ENCODE peak calls at places on chromosomes 6 and 20, in four cellular contexts. M is heart left ventricle, Q is AG04449, N is cardiac muscle cell. D is an unnamed sample.

GRCh38 chr6:144036064-144036873 is 28.2 kb upstream of the PLAGL1 start:
- DNase-seq in M (no peak), Q (no peak), N (peak; percentile 31), D (no peak)

GRCh38 chr6:38273325-38273724 is 366.4 kb downstream of the BTBD9 start:
- DNase-seq in M (no peak), Q (no peak), N (peak; percentile 76), D (peak; percentile 71)

GRCh38 chr6:137698636-137699035 is 168.4 kb upstream of the TNFAIP3 start:
- DNase-seq in M (no peak), Q (no peak), N (peak; percentile 26), D (no peak)

GRCh38 chr6:39387785-39388184 is 65.3 kb upstream of the KCNK16 start:
- DNase-seq in M (no peak), Q (no peak), N (no peak), D (no peak)

GRCh38 chr6:84575264-84575663 is 189.1 kb downstream of the TBX18 start:
- DNase-seq in M (no peak), Q (no peak), N (peak; percentile 41), D (peak; percentile 31)

GRCh38 chr6:32832535-32832934 is 6.0 kb downstream of the TAP2 start:
- DNase-seq in M (no peak), Q (no peak), N (no peak), D (no peak)

GRCh38 chr6:150298029-150298380 is 70.8 kb upstream of the IYD start:
- DNase-seq in M (no peak), Q (no peak), N (no peak), D (no peak)

GRCh38 chr6:125986295-125986955 is at the start of gene TRMT11:
- DNase-seq in M (peak; percentile 88), Q (no peak), N (peak; percentile 88), D (peak; percentile 57)

GRCh38 chr20:36548704-36549627 is 7.6 kb downstream of the MYL9 start:
- DNase-seq in M (no peak), Q (no peak), N (no peak), D (no peak)

GRCh38 chr6:44494011-44494501 is 106.5 kb downstream of the CDC5L start:
- DNase-seq in M (no peak), Q (no peak), N (peak; percentile 63), D (no peak)

GRCh38 chr6:9116026-9116425 is 680.7 kb upstream of the SLC35B3 start:
- DNase-seq in M (no peak), Q (peak; percentile 12), N (peak; percentile 23), D (peak; percentile 22)

GRCh38 chr6:157461000-157461915 is 80.3 kb downstream of the ZDHHC14 start:
- DNase-seq in M (no peak), Q (peak; percentile 52), N (peak; percentile 7), D (peak; percentile 37)

GRCh38 chr20:13443690-13444089 is 195.0 kb downstream of the TASP1 start:
- DNase-seq in M (no peak), Q (no peak), N (no peak), D (no peak)

GRCh38 chr6:81700414-81700813 is 52.1 kb downstream of the TENT5A start:
- DNase-seq in M (no peak), Q (no peak), N (no peak), D (no peak)

GRCh38 chr6:133467231-133467981 is 226.2 kb downstream of the EYA4 start:
- DNase-seq in M (no peak), Q (no peak), N (peak; percentile 13), D (no peak)

GRCh38 chr6:92024071-92024470 is 1395.3 kb downstream of the EPHA7 start:
- DNase-seq in M (no peak), Q (no peak), N (no peak), D (no peak)

GRCh38 chr6:20178327-20178726 is 33.9 kb downstream of the MBOAT1 start:
- DNase-seq in M (no peak), Q (no peak), N (no peak), D (no peak)

GRCh38 chr6:89509719-89510339 is 76.9 kb downstream of the ANKRD6 start:
- DNase-seq in M (no peak), Q (no peak), N (peak; percentile 7), D (no peak)

GRCh38 chr6:144408151-144408550 is 123.0 kb downstream of the UTRN start:
- DNase-seq in M (peak; percentile 47), Q (no peak), N (peak; percentile 78), D (no peak)

GRCh38 chr20:56551571-56551970 is 18.5 kb downstream of the FAM209B start:
- DNase-seq in M (no peak), Q (no peak), N (no peak), D (no peak)

GRCh38 chr20:56558968-56559367 is 25.9 kb downstream of the FAM209B start:
- DNase-seq in M (no peak), Q (no peak), N (no peak), D (no peak)

GRCh38 chr20:56554869-56555268 is 21.8 kb downstream of the FAM209B start:
- DNase-seq in M (peak; percentile 63), Q (peak; percentile 88), N (peak; percentile 97), D (peak; percentile 95)

DNA sequence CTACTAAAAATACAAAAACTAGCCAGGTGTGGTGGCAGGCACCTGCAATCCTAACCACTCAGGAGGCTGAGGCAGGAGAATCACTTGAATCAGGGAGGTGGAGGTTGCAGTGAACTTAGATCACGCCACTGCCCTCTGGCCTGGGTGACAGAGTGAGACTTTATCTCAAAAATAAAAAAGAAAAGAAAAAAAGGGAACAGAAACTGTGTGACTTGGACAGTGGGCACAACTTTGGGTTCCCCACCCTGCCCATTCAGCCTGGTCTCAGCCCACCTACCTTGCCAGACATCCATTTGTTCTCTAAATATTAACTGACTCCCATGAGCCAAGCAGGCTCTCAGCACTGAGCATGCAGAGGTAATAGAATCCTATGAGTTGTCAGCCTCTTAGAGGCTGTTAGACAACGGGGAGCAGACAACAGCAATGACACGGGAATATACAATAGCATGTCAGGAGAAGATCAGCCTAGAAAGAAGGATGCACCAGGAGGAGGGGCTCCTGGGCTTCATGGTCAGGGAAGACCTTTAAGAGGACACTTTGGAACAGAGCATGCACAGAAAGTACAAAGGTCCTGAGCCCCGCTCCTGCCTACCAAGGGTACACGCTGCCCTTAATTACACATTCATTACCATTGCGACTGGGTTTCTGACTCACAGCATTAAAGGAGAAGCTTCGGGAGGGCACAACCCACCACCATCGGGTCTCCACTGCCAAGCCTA is 20.0 kb downstream of the FAM209B start:
- DNase-seq in M (no peak), Q (no peak), N (no peak), D (no peak)
- H3K4me3 ChIP-seq in M (no peak overlapping the region), Q (no peak overlapping the region), N (no peak overlapping the region), D (no peak overlapping the region)

GRCh38 chr20:2825770-2826169 is 9.6 kb downstream of the TMEM239 start:
- DNase-seq in M (no peak), Q (no peak), N (no peak), D (no peak)
- H3K4me3 ChIP-seq in M (no peak overlapping the region), Q (no peak overlapping the region), N (no peak overlapping the region), D (no peak overlapping the region)

GRCh38 chr6:163370807-163371206 is 43.7 kb upstream of the QKI start:
- DNase-seq in M (no peak), Q (no peak), N (no peak), D (no peak)

GRCh38 chr6:163369628-163370365 is 44.7 kb upstream of the QKI start:
- DNase-seq in M (no peak), Q (no peak), N (no peak), D (no peak)

GRCh38 chr6:163376167-163376566 is 38.4 kb upstream of the QKI start:
- DNase-seq in M (no peak), Q (no peak), N (no peak), D (no peak)

GRCh38 chr6:163373240-163373639 is 41.3 kb upstream of the QKI start:
- DNase-seq in M (no peak), Q (no peak), N (no peak), D (no peak)

DNA sequence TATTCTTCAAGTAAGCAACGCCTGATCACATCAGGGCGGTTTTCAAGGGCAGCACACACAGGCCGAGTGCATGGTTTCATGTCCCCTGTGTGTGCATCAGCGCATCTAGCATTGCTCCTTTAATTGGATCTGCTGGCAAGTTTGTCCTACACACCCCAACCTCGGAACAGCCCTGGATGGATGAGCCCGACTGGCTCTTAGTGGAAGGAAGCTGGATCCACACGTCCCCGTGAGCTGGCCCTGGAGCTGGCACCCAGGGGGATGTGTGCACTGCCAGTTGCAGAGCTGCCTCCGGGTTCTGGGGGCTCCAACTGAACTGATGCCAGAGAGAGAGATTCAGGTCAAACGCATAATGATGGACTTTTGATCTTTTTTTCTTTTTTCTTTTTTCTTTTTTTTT is 39.2 kb upstream of the QKI start:
- DNase-seq in M (no peak), Q (no peak), N (no peak), D (no peak)
- H3K4me3 ChIP-seq in M (no peak overlapping the region), Q (no peak overlapping the region), N (no peak overlapping the region), D (no peak overlapping the region)

DNA sequence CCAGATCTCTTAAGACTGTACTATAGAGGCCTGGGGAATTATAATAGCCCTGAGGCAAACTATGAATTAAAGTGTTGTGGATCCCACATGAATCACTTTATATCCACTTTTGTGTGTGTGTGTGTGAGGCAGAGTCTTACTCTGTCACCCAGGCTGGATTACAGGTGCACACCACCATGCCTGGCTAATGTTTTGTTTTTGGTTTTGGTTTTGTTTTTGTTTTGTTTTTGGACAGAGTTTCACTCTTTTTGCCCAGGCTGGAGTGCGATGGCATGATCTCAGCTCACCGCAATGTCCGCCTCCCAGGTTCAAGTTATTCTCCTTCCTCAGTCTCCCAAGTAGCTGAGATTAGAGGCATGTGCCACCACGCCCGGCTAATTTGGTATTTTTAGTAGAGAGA is 32.2 kb upstream of the MICB start:
- DNase-seq in M (no peak), Q (no peak), N (no peak), D (no peak)
- H3K4me3 ChIP-seq in M (no peak overlapping the region), Q (no peak overlapping the region), N (no peak overlapping the region), D (no peak overlapping the region)

GRCh38 chr6:165804331-165805066 is 141.5 kb upstream of the PDE10A start:
- DNase-seq in M (peak; percentile 49), Q (no peak), N (peak; percentile 44), D (peak; percentile 12)
- H3K4me3 ChIP-seq in M (peak overlapping the region; percentile 50), Q (no peak overlapping the region), N (peak overlapping the region; percentile 29), D (peak overlapping the region; percentile 31)

DNA sequence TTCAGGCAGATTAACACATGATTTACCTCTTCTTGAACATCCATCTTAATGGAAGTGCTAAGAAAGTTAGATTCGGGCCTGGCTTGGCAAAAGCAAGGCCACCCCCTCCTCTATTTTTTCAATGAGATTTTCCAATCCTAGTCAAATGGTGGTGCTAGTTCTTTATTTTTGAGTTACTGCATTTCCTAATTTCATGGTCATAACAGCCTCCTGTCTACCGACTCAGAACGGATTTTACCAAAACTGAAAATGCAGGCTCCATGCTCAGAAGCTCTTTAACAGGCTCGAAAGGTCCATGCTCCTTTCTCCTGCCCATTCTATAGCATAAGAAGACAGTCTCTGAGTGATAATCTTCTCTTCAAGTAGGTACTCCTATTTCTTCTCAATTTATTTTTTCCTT is 117.2 kb upstream of the ESR1 start:
- DNase-seq in M (no peak), Q (no peak), N (peak; percentile 27), D (no peak)
- H3K4me3 ChIP-seq in M (no peak overlapping the region), Q (no peak overlapping the region), N (no peak overlapping the region), D (no peak overlapping the region)

D was measured in astrocyte of the cerebellum.